ENCODE peak calls at places on chromosomes 11 and 22, in eight cellular contexts. A is fibroblast of lung, C is IMR-90, P is endothelial cell of umbilical vein, B is mesenchymal stem cell, Z is H1, R is GM23338, Y is PC-9. M is an unnamed sample. For H3K36me3, the result is how much of the 10 kb centered on the place peaks cover.

GRCh38 chr22:29096736-29097669 is 24.2 kb downstream of the KREMEN1 start:
- DNase-seq in A (no peak), C (peak), P (no peak), B (no peak), Z (no peak), R (peak), Y (no peak), M (no peak)

GRCh38 chr11:65288706-65289536 is 25.7 kb upstream of the CDC42EP2 start:
- DNase-seq in A (no peak), C (no peak), P (no peak), B (no peak), Z (no peak), R (no peak), Y (no peak), M (no peak)

GRCh38 chr11:134837166-134837886 is 425.3 kb upstream of the B3GAT1 start:
- DNase-seq in A (no peak), C (no peak), P (no peak), B (no peak), Z (peak), R (no peak), Y (peak), M (no peak)

GRCh38 chr11:122322369-122322768 is 206.4 kb upstream of the BLID start:
- DNase-seq in A (peak), C (peak), P (no peak), B (no peak), Z (no peak), R (no peak), Y (no peak), M (peak)

GRCh38 chr11:18492888-18493287 is 33.9 kb downstream of the TSG101 start:
- DNase-seq in A (peak), C (no peak), P (no peak), B (no peak), Z (no peak), R (peak), Y (peak), M (no peak)

GRCh38 chr11:12239396-12240298 is 129.3 kb downstream of the MICAL2 start:
- DNase-seq in A (peak), C (peak), P (peak), B (no peak), Z (no peak), R (no peak), Y (no peak), M (peak)

GRCh38 chr11:38814670-38815069 is 2216.6 kb upstream of the RAG2 start:
- DNase-seq in A (peak), C (peak), P (no peak), B (peak), Z (no peak), R (no peak), Y (no peak), M (peak)

GRCh38 chr11:113201055-113201818 is 113.1 kb upstream of the TTC12 start:
- DNase-seq in A (no peak), C (no peak), P (no peak), B (no peak), Z (no peak), R (peak), Y (no peak), M (no peak)

GRCh38 chr11:7251836-7252682 is at the start of gene SYT9:
- DNase-seq in A (peak), C (no peak), P (peak), B (peak), Z (peak), R (peak), Y (no peak), M (peak)

GRCh38 chr11:80987161-80987560 is 1546.3 kb upstream of the TENM4 start:
- DNase-seq in A (no peak), C (no peak), P (no peak), B (no peak), Z (no peak), R (no peak), Y (no peak), M (no peak)

GRCh38 chr11:34358258-34358665 is 452 bp upstream of the ABTB2 start:
- DNase-seq in A (peak), C (peak), P (peak), B (peak), Z (no peak), R (peak), Y (peak), M (peak)

GRCh38 chr11:85109141-85109540 is 518.0 kb downstream of the DLG2 start:
- DNase-seq in A (no peak), C (no peak), P (no peak), B (no peak), Z (no peak), R (no peak), Y (no peak), M (no peak)

GRCh38 chr11:134223066-134223465 is 701 bp downstream of the NCAPD3 start:
- DNase-seq in A (no peak), C (no peak), P (peak), B (no peak), Z (no peak), R (no peak), Y (no peak), M (no peak)

GRCh38 chr11:86932942-86933875 is 22.0 kb downstream of the FZD4 start:
- DNase-seq in A (peak), C (no peak), P (no peak), B (no peak), Z (no peak), R (no peak), Y (no peak), M (no peak)

GRCh38 chr11:83044958-83045712 is 26.6 kb downstream of the RAB30 start:
- DNase-seq in A (peak), C (peak), P (peak), B (peak), Z (no peak), R (peak), Y (peak), M (peak)

GRCh38 chr11:83046626-83047172 is 25.0 kb downstream of the RAB30 start:
- DNase-seq in A (peak), C (peak), P (peak), B (no peak), Z (no peak), R (no peak), Y (no peak), M (peak)

GRCh38 chr11:83039566-83039965 is 32.1 kb downstream of the RAB30 start:
- DNase-seq in A (no peak), C (no peak), P (peak), B (no peak), Z (no peak), R (no peak), Y (no peak), M (no peak)

GRCh38 chr11:83047515-83048225 is 24.0 kb downstream of the RAB30 start:
- DNase-seq in A (peak), C (peak), P (peak), B (peak), Z (no peak), R (no peak), Y (no peak), M (peak)

GRCh38 chr11:83042966-83043711 is 28.6 kb downstream of the RAB30 start:
- DNase-seq in A (peak), C (no peak), P (no peak), B (peak), Z (no peak), R (no peak), Y (no peak), M (peak)
- H3K36me3 ChIP-seq in A (under half), C (under half), P (under half), B (under half), Z (under half), R (under half), Y (under half), M (under half)

GRCh38 chr11:125625225-125625593 is 246 bp downstream of the CHEK1 start:
- DNase-seq in A (no peak), C (no peak), P (no peak), B (no peak), Z (no peak), R (peak), Y (no peak), M (no peak)
- H2AFZ ChIP-seq in A (peak), C (peak), P (peak), B (peak), Z (peak), R (no peak), Y (peak), M (peak)

GRCh38 chr11:61812736-61813411 is 3.9 kb downstream of the FADS1 start:
- DNase-seq in A (no peak), C (no peak), P (no peak), B (no peak), Z (no peak), R (no peak), Y (no peak), M (no peak)

GRCh38 chr11:61814958-61815789 is 1.6 kb downstream of the FADS1 start:
- DNase-seq in A (peak), C (peak), P (peak), B (peak), Z (peak), R (peak), Y (peak), M (peak)

GRCh38 chr11:61814242-61814957 is 2.4 kb downstream of the FADS1 start:
- DNase-seq in A (peak), C (no peak), P (no peak), B (no peak), Z (no peak), R (peak), Y (peak), M (peak)

GRCh38 chr11:61810671-61811175 is 6.1 kb downstream of the FADS1 start:
- DNase-seq in A (no peak), C (no peak), P (no peak), B (no peak), Z (no peak), R (no peak), Y (no peak), M (no peak)

GRCh38 chr11:61811831-61812230 is 5.0 kb downstream of the FADS1 start:
- DNase-seq in A (no peak), C (no peak), P (no peak), B (no peak), Z (no peak), R (no peak), Y (peak), M (no peak)
- H3K36me3 ChIP-seq in A (under half), C (under half), P (under half), B (half or more), Z (under half), R (under half), Y (under half), M (under half)

GRCh38 chr11:4123218-4123617 is 28.6 kb downstream of the RRM1 start:
- DNase-seq in A (no peak), C (no peak), P (no peak), B (no peak), Z (no peak), R (no peak), Y (no peak), M (no peak)

GRCh38 chr11:4115128-4115527 is 20.5 kb downstream of the RRM1 start:
- DNase-seq in A (no peak), C (no peak), P (no peak), B (no peak), Z (no peak), R (no peak), Y (no peak), M (no peak)

GRCh38 chr11:4118107-4118506 is 23.5 kb downstream of the RRM1 start:
- DNase-seq in A (peak), C (peak), P (peak), B (peak), Z (no peak), R (no peak), Y (no peak), M (peak)
- H2AFZ ChIP-seq in A (peak), C (no peak), P (no peak), B (no peak), Z (no peak), R (no peak), Y (no peak), M (no peak)

DNA sequence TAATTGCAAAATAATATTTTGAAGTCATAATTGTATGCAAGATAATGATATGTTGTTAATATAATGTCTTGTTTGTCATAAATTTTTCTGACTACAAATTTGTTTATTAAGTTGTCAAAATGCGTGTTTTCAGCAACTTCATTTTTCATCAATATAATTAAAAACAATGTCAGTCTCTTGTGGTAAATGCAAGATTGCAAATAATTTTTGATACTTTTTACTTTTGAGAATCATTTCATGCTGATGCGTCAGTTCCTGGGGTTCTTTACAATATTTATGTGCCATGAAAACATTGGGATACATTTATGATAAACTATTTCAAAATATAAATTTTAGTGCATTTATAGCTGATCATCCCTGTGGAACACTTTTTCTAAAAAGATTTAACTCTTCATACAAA is 1504.8 kb downstream of the BRD1 start:
- DNase-seq in A (no peak), C (no peak), P (no peak), B (no peak), Z (no peak), R (no peak), Y (no peak), M (no peak)
- H3K36me3 ChIP-seq in A (under half), C (under half), P (under half), B (under half), Z (under half), R (under half), Y (under half), M (under half)

DNA sequence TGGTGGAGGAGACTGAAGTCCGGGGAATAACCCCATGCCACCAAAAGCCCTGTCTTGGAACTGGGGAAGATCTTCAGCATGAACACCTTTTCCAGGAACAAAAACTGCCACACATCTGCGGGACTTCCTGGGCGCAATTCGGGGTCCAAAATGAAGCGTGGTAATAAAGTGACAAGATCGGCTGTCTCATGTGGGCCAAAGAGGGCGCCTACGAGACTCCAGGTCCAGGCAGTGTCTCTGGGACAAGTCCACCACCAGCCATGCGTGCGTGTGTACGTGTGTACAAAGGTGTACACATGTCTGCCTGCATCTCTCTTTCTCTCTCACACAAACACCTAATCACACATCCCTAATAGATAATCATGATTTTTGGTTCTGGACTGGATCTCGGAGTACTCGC is 8.9 kb upstream of the MYBPC3 start:
- DNase-seq in A (no peak), C (no peak), P (no peak), B (no peak), Z (no peak), R (no peak), Y (peak), M (no peak)
- H2AFZ ChIP-seq in A (no peak), C (no peak), P (no peak), B (no peak), Z (no peak), R (no peak), Y (no peak), M (no peak)

GRCh38 chr11:118476676-118477075 is 40.4 kb downstream of the KMT2A start:
- DNase-seq in A (no peak), C (no peak), P (no peak), B (no peak), Z (no peak), R (no peak), Y (no peak), M (no peak)

DNA sequence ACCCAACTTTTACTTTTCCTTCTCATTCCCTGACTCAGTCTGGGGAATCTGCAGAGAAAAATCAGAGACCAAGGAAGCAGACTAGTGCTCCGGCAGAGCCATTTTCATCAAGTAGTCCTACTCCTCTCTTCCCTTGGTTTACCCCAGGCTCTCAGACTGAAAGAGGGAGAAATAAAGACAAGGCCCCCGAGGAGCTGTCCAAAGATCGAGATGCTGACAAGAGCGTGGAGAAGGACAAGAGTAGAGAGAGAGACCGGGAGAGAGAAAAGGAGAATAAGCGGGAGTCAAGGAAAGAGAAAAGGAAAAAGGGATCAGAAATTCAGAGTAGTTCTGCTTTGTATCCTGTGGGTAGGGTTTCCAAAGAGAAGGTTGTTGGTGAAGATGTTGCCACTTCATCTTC is 37.2 kb downstream of the KMT2A start:
- DNase-seq in A (no peak), C (no peak), P (no peak), B (no peak), Z (no peak), R (no peak), Y (no peak), M (no peak)
- H3K36me3 ChIP-seq in A (under half), C (under half), P (under half), B (under half), Z (under half), R (under half), Y (under half), M (under half)

GRCh38 chr11:105718641-105719040 is 108.8 kb downstream of the GRIA4 start:
- DNase-seq in A (peak), C (no peak), P (no peak), B (peak), Z (no peak), R (peak), Y (no peak), M (peak)

GRCh38 chr11:105720096-105720495 is 110.2 kb downstream of the GRIA4 start:
- DNase-seq in A (no peak), C (no peak), P (no peak), B (no peak), Z (no peak), R (no peak), Y (no peak), M (no peak)

GRCh38 chr11:105719073-105719846 is 109.4 kb downstream of the GRIA4 start:
- DNase-seq in A (peak), C (peak), P (peak), B (peak), Z (no peak), R (no peak), Y (peak), M (peak)

GRCh38 chr11:105723269-105723668 is 113.4 kb downstream of the GRIA4 start:
- DNase-seq in A (no peak), C (no peak), P (no peak), B (no peak), Z (no peak), R (no peak), Y (no peak), M (no peak)
- H2AFZ ChIP-seq in A (no peak), C (no peak), P (no peak), B (no peak), Z (no peak), R (no peak), Y (no peak), M (no peak)